ENCODE peak calls at places on chromosomes 1 and 21, in seven cellular contexts. B is HCT116, G is SK-N-SH, K is GM12878, L is H1, N is K562, V is HepG2. E is an unnamed sample.

GRCh38 chr1:62689524-62689923 is 1.3 kb upstream of the DOCK7 start:
- DNase-seq in B (peak), G (no peak), K (no peak), L (no peak), N (peak), V (peak), E (no peak)

GRCh38 chr1:10529096-10529495 is 54.3 kb downstream of the PEX14 start:
- DNase-seq in B (no peak), G (no peak), K (no peak), L (no peak), N (no peak), V (no peak), E (peak)

GRCh38 chr1:162003825-162004205 is 19.9 kb downstream of the OLFML2B start:
- DNase-seq in B (no peak), G (no peak), K (no peak), L (no peak), N (no peak), V (no peak), E (no peak)

GRCh38 chr1:1157426-1157913 is 16.2 kb upstream of the TTLL10 start:
- DNase-seq in B (peak), G (peak), K (no peak), L (peak), N (peak), V (no peak), E (peak)

GRCh38 chr1:170663441-170664282 is at the start of gene PRRX1:
- DNase-seq in B (no peak), G (no peak), K (no peak), L (no peak), N (no peak), V (no peak), E (no peak)

GRCh38 chr1:31744165-31744888 is 19.8 kb downstream of the ADGRB2 start:
- DNase-seq in B (no peak), G (no peak), K (no peak), L (no peak), N (no peak), V (no peak), E (no peak)

GRCh38 chr1:145858238-145858936 is 494 bp downstream of the PIAS3 start:
- DNase-seq in B (no peak), G (peak), K (no peak), L (peak), N (peak), V (no peak), E (peak)

GRCh38 chr1:193234523-193234922 is 48.1 kb upstream of the B3GALT2 start:
- DNase-seq in B (no peak), G (no peak), K (no peak), L (no peak), N (no peak), V (no peak), E (no peak)

GRCh38 chr1:27992271-27992670 is 32.5 kb downstream of the XKR8 start:
- DNase-seq in B (no peak), G (no peak), K (no peak), L (no peak), N (no peak), V (no peak), E (no peak)

GRCh38 chr1:109500886-109501285 is 7.0 kb downstream of the CYB561D1 start:
- DNase-seq in B (no peak), G (no peak), K (no peak), L (no peak), N (no peak), V (no peak), E (no peak)

GRCh38 chr21:16279658-16280581 is 550.1 kb downstream of the USP25 start:
- DNase-seq in B (no peak), G (no peak), K (no peak), L (peak), N (no peak), V (no peak), E (peak)

GRCh38 chr1:198669023-198669698 is 30.3 kb downstream of the PTPRC start:
- DNase-seq in B (peak), G (peak), K (peak), L (no peak), N (peak), V (peak), E (peak)

GRCh38 chr1:115670476-115671175 is 28.9 kb downstream of the VANGL1 start:
- DNase-seq in B (no peak), G (no peak), K (no peak), L (no peak), N (no peak), V (no peak), E (no peak)

GRCh38 chr1:158506369-158506987 is 34.5 kb downstream of the OR10R2 start:
- DNase-seq in B (no peak), G (peak), K (peak), L (peak), N (peak), V (peak), E (no peak)

GRCh38 chr1:223631367-223631977 is 34.0 kb downstream of the CAPN8 start:
- DNase-seq in B (no peak), G (no peak), K (no peak), L (no peak), N (no peak), V (no peak), E (no peak)

GRCh38 chr1:193905288-193906085 is 719.1 kb upstream of the B3GALT2 start:
- DNase-seq in B (no peak), G (no peak), K (no peak), L (no peak), N (no peak), V (no peak), E (no peak)

GRCh38 chr1:182101415-182102041 is 40.0 kb upstream of the ZNF648 start:
- DNase-seq in B (peak), G (no peak), K (no peak), L (peak), N (no peak), V (peak), E (peak)

GRCh38 chr1:33617451-33617850 is 145.0 kb downstream of the ZSCAN20 start:
- DNase-seq in B (no peak), G (no peak), K (no peak), L (no peak), N (no peak), V (no peak), E (no peak)

GRCh38 chr21:32813265-32813903 is 41.8 kb upstream of the PAXBP1 start:
- DNase-seq in B (no peak), G (no peak), K (no peak), L (no peak), N (no peak), V (no peak), E (no peak)

GRCh38 chr1:14715771-14716170 is 117.3 kb downstream of the KAZN start:
- DNase-seq in B (no peak), G (no peak), K (no peak), L (no peak), N (no peak), V (no peak), E (no peak)

GRCh38 chr1:211734359-211734758 is 58.9 kb upstream of the NEK2 start:
- DNase-seq in B (no peak), G (no peak), K (no peak), L (no peak), N (peak), V (no peak), E (no peak)

GRCh38 chr1:28135910-28136635 is 40.4 kb downstream of the PTAFR start:
- DNase-seq in B (no peak), G (no peak), K (no peak), L (no peak), N (no peak), V (no peak), E (no peak)

GRCh38 chr1:209877109-209877764 is 49.5 kb downstream of the UTP25 start:
- DNase-seq in B (no peak), G (no peak), K (no peak), L (no peak), N (no peak), V (no peak), E (no peak)

GRCh38 chr1:209880051-209880450 is 52.3 kb downstream of the UTP25 start:
- DNase-seq in B (no peak), G (no peak), K (no peak), L (no peak), N (no peak), V (no peak), E (no peak)

GRCh38 chr1:209882286-209882685 is 54.5 kb downstream of the UTP25 start:
- DNase-seq in B (no peak), G (no peak), K (no peak), L (no peak), N (no peak), V (no peak), E (no peak)

GRCh38 chr1:209881271-209882018 is 53.7 kb downstream of the UTP25 start:
- DNase-seq in B (no peak), G (no peak), K (no peak), L (no peak), N (no peak), V (no peak), E (no peak)

DNA sequence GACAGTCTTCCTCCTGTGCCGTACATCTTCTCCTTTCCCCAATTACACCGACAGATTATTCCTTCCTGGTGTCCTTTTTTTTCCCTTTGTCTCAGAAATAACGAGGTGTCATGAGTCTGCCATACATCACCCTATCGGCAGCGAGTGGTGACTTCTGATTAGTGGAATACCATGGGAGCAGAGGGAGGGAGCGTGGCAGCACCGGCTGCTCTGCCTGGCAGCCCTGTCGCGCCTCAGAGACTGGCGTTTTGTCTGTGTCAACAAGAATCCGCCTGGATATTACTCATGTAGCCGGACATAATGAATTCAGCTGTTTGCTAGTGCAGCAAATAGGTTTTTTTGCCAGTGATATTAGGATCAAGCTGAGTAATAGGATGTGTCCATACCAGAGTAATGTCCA is 51.8 kb downstream of the UTP25 start:
- DNase-seq in B (no peak), G (peak), K (no peak), L (no peak), N (no peak), V (peak), E (peak)
- TF ChIP-seq JUND in B (no peak), G (peak), K (no peak), L (no peak), N (no peak), V (no peak), E (no peak)

DNA sequence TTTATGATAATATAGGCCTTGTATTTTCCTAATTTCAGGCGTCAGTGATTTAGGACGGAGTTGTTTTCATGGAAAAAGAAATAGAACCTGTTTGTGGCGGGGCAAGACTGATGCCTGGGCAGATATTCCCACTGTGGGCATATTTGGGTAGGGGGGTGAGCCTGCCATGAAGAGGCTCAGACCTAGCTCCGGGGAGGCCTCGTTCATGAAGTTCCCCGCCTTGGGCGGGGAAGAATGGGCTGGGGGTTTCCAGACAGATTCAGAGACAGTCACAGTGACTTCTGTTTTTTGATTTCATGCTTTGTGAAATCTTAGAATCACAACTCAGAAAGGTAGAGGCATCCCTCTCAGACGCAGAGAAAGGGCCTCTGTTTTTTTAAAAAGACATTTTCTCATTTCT is 36.1 kb downstream of the RUNX3 start:
- DNase-seq in B (no peak), G (no peak), K (no peak), L (no peak), N (no peak), V (no peak), E (no peak)
- TF ChIP-seq JUND in B (no peak), G (no peak), K (no peak), L (no peak), N (no peak), V (no peak), E (no peak)

DNA sequence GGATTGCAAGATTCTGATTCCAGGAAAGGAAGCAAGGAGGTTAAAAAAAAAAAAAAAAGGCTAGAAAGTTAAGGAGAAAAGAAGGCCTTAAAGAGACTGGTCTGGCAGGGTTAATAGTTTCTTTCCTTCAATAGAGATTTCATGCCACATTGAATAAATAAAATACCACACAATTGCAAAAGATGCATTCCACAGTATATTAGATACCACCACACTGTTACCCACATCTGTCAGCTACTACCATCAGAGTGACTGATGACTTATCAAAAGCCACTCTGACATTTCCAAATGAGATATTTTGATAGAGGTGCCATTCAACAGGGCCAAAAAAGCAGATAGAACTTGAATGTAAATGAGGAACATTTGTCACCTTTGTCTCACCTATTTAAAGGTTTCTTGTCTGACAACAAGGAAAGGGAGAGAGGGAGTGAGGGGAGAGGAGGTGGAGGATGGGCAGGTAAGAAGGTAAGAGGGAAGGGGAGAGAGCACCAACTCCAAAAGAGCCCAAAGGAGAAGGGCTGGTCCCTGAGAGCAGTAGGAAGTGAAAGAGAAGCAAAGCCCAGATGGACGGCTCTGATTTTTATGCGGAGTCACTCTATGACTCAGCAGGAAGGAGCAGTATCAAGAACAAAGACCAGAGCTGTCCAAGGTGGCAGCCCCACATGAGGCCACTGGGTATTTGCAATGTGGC is 38.3 kb downstream of the LRRN2 start:
- DNase-seq in B (peak), G (no peak), K (peak), L (no peak), N (peak), V (peak), E (peak)
- TF ChIP-seq JUND in B (peak), G (no peak), K (no peak), L (peak), N (peak), V (no peak), E (no peak)

DNA sequence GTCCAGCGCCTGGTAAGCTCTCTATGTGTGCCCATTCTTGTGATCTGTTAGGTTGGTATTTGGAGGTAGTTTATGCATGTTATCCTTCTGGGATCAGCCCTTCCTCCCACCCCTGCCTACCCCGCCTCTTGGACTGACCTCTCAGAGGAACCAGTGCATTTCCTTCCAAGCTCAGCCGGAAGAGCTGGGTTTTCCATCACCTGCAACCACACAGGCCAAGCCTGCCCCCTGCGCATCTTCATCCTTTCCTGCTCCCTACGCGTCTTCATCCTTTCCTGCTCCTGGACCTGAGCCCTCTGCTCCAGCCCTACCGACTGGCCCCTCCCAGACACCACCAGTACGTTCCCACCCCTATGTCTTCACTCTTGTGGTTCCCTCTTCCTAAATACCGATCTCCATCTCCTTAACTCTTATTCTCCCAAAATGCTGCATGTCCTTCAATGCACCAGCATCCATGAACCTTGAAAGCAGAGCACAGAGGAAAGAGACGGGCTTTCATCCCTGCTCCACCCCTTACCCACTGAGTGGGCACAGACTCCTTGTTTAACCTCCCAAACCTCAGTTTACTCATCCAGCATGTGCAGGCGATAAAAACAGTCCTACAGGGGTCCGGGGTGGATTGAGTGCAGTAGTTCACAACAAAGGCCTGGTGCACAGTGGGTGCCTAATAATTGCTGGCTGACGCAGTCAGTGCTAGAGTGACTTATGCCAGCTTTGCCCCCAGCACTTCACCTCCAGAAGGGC is 526.3 kb downstream of the MATN1 start:
- DNase-seq in B (no peak), G (no peak), K (no peak), L (no peak), N (no peak), V (no peak), E (no peak)
- TF ChIP-seq JUND in B (no peak), G (no peak), K (no peak), L (no peak), N (no peak), V (no peak), E (no peak)

DNA sequence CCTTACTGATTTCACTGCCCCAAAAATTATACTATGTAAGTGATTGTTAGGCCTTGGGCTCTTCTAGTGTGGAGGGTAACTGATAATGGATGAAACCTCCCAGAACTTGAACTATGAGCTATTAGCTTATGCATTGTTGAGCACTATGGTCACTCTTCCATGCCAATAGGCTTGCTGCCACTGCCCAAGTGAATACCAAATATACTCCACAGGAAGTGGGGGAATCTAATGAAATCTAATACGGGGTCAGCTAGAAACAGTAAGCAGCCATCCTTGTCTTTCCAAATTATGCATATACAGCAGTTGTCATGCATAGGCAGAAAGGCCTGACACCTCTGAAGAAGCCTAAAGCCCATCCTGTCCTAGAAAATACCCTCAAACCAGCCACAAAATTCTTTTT is 198.7 kb upstream of the PTBP2 start:
- DNase-seq in B (no peak), G (no peak), K (no peak), L (no peak), N (no peak), V (no peak), E (no peak)
- TF ChIP-seq JUND in B (no peak), G (no peak), K (no peak), L (no peak), N (no peak), V (no peak), E (no peak)

GRCh38 chr1:183783896-183784637 is 20.9 kb upstream of the RGL1 start:
- DNase-seq in B (no peak), G (no peak), K (no peak), L (no peak), N (no peak), V (no peak), E (no peak)
- TF ChIP-seq JUND in B (no peak), G (peak), K (no peak), L (no peak), N (no peak), V (no peak), E (no peak)

DNA sequence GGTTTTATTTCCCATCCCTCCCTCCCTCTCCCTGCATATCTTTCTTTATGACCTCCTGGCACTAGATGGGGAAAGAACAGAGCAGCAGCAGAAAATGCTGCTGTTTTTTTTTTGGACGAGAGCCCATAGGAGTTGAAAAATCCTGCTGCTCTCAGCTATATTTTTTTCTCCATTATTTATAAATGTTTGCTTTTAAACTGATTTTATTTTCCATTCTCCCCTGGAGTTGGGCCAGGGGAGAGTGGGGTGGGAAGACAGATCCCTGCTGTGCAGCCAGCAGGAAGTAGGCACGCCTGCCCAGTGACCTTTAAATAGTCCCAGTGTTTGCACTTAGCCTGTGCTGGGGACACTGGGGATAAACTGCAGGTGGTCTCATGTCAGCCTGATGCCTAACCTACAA is 17.4 kb downstream of the SFT2D2 start:
- DNase-seq in B (no peak), G (no peak), K (no peak), L (no peak), N (no peak), V (no peak), E (no peak)
- TF ChIP-seq JUND in B (no peak), G (no peak), K (no peak), L (no peak), N (no peak), V (no peak), E (no peak)

GRCh38 chr21:31382060-31382459 is 38.0 kb upstream of the TIAM1 start:
- DNase-seq in B (no peak), G (no peak), K (no peak), L (no peak), N (peak), V (no peak), E (no peak)

GRCh38 chr21:31387560-31388186 is 43.6 kb upstream of the TIAM1 start:
- DNase-seq in B (no peak), G (no peak), K (no peak), L (no peak), N (no peak), V (no peak), E (no peak)

GRCh38 chr21:31383770-31384169 is 39.7 kb upstream of the TIAM1 start:
- DNase-seq in B (no peak), G (no peak), K (no peak), L (no peak), N (no peak), V (no peak), E (no peak)

DNA sequence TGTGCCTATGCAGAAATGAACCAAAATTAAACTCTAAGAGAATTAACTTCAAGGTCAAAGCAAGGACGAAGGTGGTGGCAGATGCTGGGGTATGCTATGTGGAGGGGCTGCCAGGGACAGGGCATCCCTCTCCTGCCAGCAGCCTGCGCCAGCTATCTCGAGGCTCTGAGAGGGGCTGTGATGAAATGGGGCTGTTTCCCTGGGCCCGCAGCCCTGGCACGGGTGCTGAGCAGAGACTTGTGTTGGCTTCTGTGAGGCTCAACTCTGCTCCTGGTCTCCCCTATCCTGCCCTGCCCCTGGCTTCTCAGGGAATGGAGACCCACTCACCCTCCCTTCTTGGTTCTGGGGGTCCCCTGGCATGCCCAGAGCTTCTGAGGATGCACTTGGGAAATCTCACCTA is 41.9 kb upstream of the TIAM1 start:
- DNase-seq in B (no peak), G (peak), K (no peak), L (no peak), N (no peak), V (no peak), E (no peak)
- TF ChIP-seq JUND in B (no peak), G (no peak), K (no peak), L (no peak), N (no peak), V (no peak), E (no peak)

GRCh38 chr1:201312298-201312697 is 29.0 kb downstream of the PKP1 start:
- DNase-seq in B (no peak), G (no peak), K (no peak), L (no peak), N (no peak), V (no peak), E (peak)

GRCh38 chr1:201313086-201313485 is 29.8 kb downstream of the PKP1 start:
- DNase-seq in B (no peak), G (no peak), K (no peak), L (no peak), N (no peak), V (no peak), E (no peak)

GRCh38 chr1:201310251-201310985 is 27.1 kb downstream of the PKP1 start:
- DNase-seq in B (no peak), G (no peak), K (no peak), L (no peak), N (no peak), V (no peak), E (no peak)

GRCh38 chr1:201310986-201311355 is 27.7 kb downstream of the PKP1 start:
- DNase-seq in B (no peak), G (no peak), K (no peak), L (no peak), N (no peak), V (no peak), E (no peak)

GRCh38 chr1:201311356-201312011 is 28.2 kb downstream of the PKP1 start:
- DNase-seq in B (no peak), G (no peak), K (peak), L (no peak), N (no peak), V (no peak), E (no peak)
- TF ChIP-seq JUND in B (no peak), G (no peak), K (no peak), L (no peak), N (no peak), V (no peak), E (no peak)

E was measured in T47D.